ENCODE peak calls at places on chromosomes 6 and 20, in ten cellular contexts. I, P, S, H, W, N, U, X, Y and R are unnamed samples.
A peak's percentile ranks its signal among the peaks of the same experiment; 100 is the strongest.

GRCh38 chr6:41428995-41429417 is 93.6 kb downstream of the NCR2 start:
- DNase-seq in I (no peak), P (no peak), S (peak; percentile 54), H (peak; percentile 35), W (no peak), N (peak; percentile 83), U (no peak), X (no peak), Y (no peak), R (no peak)

GRCh38 chr6:35052694-35053565 is 88.2 kb downstream of the TCP11 start:
- DNase-seq in I (peak; percentile 60), P (no peak), S (peak; percentile 55), H (peak; percentile 38), W (no peak), N (peak; percentile 88), U (no peak), X (no peak), Y (no peak), R (peak; percentile 66)

GRCh38 chr6:74597840-74598239 is 608.0 kb downstream of the COL12A1 start:
- DNase-seq in I (no peak), P (no peak), S (no peak), H (no peak), W (no peak), N (no peak), U (no peak), X (no peak), Y (no peak), R (no peak)

GRCh38 chr6:62283828-62284411 is 2.1 kb downstream of the KHDRBS2 start:
- DNase-seq in I (no peak), P (peak; percentile 20), S (peak; percentile 55), H (no peak), W (no peak), N (no peak), U (no peak), X (peak; percentile 14), Y (no peak), R (no peak)

GRCh38 chr6:62284725-62285124 is 1.3 kb downstream of the KHDRBS2 start:
- DNase-seq in I (no peak), P (no peak), S (no peak), H (no peak), W (no peak), N (no peak), U (no peak), X (no peak), Y (no peak), R (no peak)

GRCh38 chr6:23510778-23511510 is 615.1 kb upstream of the NRSN1 start:
- DNase-seq in I (no peak), P (no peak), S (no peak), H (no peak), W (no peak), N (no peak), U (no peak), X (no peak), Y (no peak), R (no peak)

GRCh38 chr6:134420638-134421181 is 102.8 kb upstream of the SGK1 start:
- DNase-seq in I (no peak), P (peak; percentile 75), S (no peak), H (no peak), W (no peak), N (no peak), U (no peak), X (no peak), Y (no peak), R (no peak)

GRCh38 chr6:132530293-132530974 is 7.6 kb upstream of the TAAR9 start:
- DNase-seq in I (peak; percentile 28), P (peak; percentile 60), S (peak; percentile 59), H (peak; percentile 63), W (peak; percentile 77), N (peak; percentile 66), U (peak; percentile 57), X (peak; percentile 81), Y (no peak), R (no peak)

GRCh38 chr20:3115190-3116107 is 30.9 kb upstream of the AVP start:
- DNase-seq in I (peak; percentile 35), P (peak; percentile 77), S (no peak), H (no peak), W (peak; percentile 64), N (no peak), U (no peak), X (peak; percentile 51), Y (peak; percentile 34), R (no peak)

GRCh38 chr20:37236462-37236861 is 25.2 kb downstream of the GHRH start:
- DNase-seq in I (no peak), P (no peak), S (no peak), H (no peak), W (no peak), N (peak; percentile 2), U (no peak), X (no peak), Y (no peak), R (peak; percentile 29)

GRCh38 chr6:978937-979685 is 286.2 kb upstream of the EXOC2 start:
- DNase-seq in I (no peak), P (no peak), S (no peak), H (no peak), W (no peak), N (no peak), U (no peak), X (no peak), Y (no peak), R (no peak)

GRCh38 chr6:106165885-106166485 is 79.8 kb downstream of the PRDM1 start:
- DNase-seq in I (no peak), P (no peak), S (no peak), H (no peak), W (no peak), N (no peak), U (no peak), X (no peak), Y (no peak), R (no peak)

GRCh38 chr6:86856937-86857563 is 80.3 kb upstream of the HTR1E start:
- DNase-seq in I (no peak), P (peak; percentile 25), S (peak; percentile 63), H (peak; percentile 11), W (peak; percentile 56), N (no peak), U (peak; percentile 44), X (peak; percentile 40), Y (no peak), R (no peak)

GRCh38 chr6:33872761-33873160 is 69.0 kb upstream of the MLN start:
- DNase-seq in I (no peak), P (no peak), S (no peak), H (no peak), W (no peak), N (no peak), U (no peak), X (no peak), Y (no peak), R (no peak)

GRCh38 chr6:12354499-12354898 is 64.3 kb downstream of the EDN1 start:
- DNase-seq in I (no peak), P (no peak), S (no peak), H (peak; percentile 34), W (no peak), N (no peak), U (peak; percentile 58), X (no peak), Y (no peak), R (no peak)

GRCh38 chr20:63942250-63943006 is 13.8 kb downstream of the UCKL1 start:
- DNase-seq in I (peak; percentile 40), P (peak; percentile 52), S (no peak), H (peak; percentile 50), W (peak; percentile 88), N (peak; percentile 65), U (peak; percentile 69), X (peak; percentile 84), Y (peak; percentile 69), R (peak; percentile 79)
- TF ChIP-seq EP300 in I (no peak), P (no peak), S (peak; percentile 6), H (no peak), W (no peak), N (no peak), U (no peak), X (no peak), Y (no peak), R (no peak)

GRCh38 chr6:122580731-122581130 is 29.5 kb upstream of the PKIB start:
- DNase-seq in I (no peak), P (no peak), S (no peak), H (no peak), W (no peak), N (no peak), U (no peak), X (peak; percentile 10), Y (no peak), R (no peak)
- TF ChIP-seq CTCF in I (no peak), P (no peak), S (no peak), H (peak; percentile 15), W (no peak), N (no peak), U (no peak), X (no peak), Y (no peak), R (no peak)

DNA sequence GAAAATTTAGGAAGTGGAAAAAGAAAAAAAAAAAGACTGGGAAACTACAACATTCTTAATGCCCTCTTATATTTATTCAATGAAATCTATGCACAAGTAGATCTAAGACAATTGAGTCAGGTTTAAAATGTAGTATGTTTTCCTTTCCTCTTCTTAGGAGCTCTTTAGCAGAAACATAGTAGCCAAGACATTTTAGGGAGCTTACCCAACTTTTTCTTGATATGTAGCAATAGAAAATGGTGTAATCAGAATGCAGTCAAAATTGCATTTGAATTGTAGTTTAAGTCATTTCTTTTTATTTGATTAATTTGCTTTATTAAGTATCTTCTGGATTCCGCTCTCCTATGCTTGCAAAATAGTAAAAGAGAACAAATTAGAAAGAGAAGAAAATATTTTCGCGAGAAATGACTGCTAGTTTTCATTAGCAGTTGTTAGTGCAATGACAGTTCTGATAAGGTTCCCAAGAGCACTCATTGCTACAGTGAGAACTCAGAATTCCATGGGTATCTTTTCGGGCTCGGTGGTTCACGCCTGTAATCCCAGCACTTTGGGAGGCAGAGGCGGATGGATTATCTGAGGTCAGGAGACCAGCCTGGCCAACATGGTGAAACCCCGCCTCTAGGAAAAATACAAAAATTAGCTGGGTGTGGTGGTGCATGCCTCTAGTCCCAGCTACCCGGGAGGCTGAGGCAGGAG is 52.2 kb downstream of the JARID2 start:
- DNase-seq in I (no peak), P (no peak), S (no peak), H (no peak), W (peak; percentile 39), N (no peak), U (no peak), X (peak; percentile 50), Y (no peak), R (no peak)
- TF ChIP-seq EP300 in I (no peak), P (no peak), S (no peak), H (no peak), W (no peak), N (no peak), U (no peak), X (no peak), Y (no peak), R (no peak)

DNA sequence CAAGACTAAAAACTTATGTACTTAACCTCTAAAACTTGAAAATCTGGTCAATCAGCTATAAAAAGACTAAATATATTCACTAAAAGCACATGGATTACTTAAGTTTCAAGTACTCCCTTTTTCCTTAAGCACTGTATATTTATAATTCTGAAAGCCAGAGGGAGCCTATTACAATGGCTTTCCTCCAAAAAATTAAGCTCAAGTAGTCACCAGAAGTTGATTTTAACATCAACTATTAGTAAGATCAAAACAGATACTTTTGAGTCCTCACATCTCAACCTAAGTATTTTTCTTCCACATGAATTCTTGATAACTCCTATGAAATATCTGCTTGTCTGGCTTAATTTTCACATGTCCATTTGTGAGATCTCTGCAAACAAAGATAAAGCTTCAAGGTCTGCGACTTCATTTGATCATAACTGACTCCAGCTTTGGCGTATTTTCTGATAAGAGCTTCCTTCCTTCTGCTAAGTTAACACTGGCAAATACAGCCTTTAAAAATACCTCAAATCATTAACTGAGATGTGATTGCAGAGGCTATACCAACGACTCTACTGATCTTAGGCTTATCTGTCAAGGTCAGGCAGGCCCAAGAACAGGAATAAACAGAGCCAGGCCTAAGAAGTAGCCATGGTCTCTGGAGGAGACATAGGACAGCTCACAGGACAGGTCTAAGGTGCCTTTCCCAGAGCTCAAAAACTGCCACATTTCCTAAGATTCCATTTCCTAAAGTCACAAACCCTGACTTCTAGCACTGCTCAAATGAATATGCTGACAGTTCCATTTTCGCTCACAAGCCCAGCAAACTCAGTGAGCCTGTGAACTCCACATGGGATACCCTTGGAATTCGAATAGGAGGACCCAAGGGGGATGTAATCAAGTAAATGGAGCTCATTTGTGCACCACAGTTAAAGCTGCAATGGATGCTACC is 10.0 kb downstream of the SNX5 start:
- DNase-seq in I (no peak), P (no peak), S (no peak), H (no peak), W (no peak), N (no peak), U (no peak), X (peak; percentile 79), Y (no peak), R (no peak)
- TF ChIP-seq CTCF in I (no peak), P (no peak), S (no peak), H (no peak), W (no peak), N (no peak), U (peak; percentile 9), X (no peak), Y (no peak), R (no peak)